ENCODE peak calls at places on chromosomes 13 and 19, in four cellular contexts. A, K, Z and V are unnamed samples.

GRCh38 chr13:62387642-62388041 is 972.0 kb upstream of the PCDH20 start:
- DNase-seq in A (peak), K (no peak), Z (no peak), V (no peak)

GRCh38 chr19:57050863-57051262 is 68.9 kb upstream of the USP29 start:
- DNase-seq in A (no peak), Z (no peak), K (no peak), V (no peak)

GRCh38 chr13:40668335-40668734 is 1.9 kb upstream of the FOXO1 start:
- DNase-seq in K (peak), Z (no peak), A (no peak), V (peak)

GRCh38 chr19:30253581-30253996 is 118.6 kb upstream of the ZNF536 start:
- DNase-seq in Z (no peak), K (no peak), A (no peak), V (no peak)

GRCh38 chr19:53808710-53809125 is 15.4 kb downstream of the NLRP12 start:
- DNase-seq in Z (peak), K (no peak), A (peak), V (peak)

GRCh38 chr19:3119782-3120380 is 16.0 kb upstream of the GNA15 start:
- DNase-seq in K (no peak), Z (no peak), A (no peak), V (no peak)

GRCh38 chr19:29680447-29680846 is 15.2 kb downstream of the PLEKHF1 start:
- DNase-seq in K (peak), Z (peak), A (no peak), V (no peak)

GRCh38 chr19:409006-409514 is at the start of gene C2CD4C:
- DNase-seq in K (no peak), A (no peak), Z (no peak), V (peak)

GRCh38 chr13:103961784-103962183 is 895.6 kb upstream of the SLC10A2 start:
- DNase-seq in K (no peak), Z (no peak), A (no peak), V (no peak)